ENCODE peak calls at places on chromosomes 11 and 22, in ten cellular contexts. M is stomach, W is A549, A is transverse colon, G is H1, I is tibial nerve, K is upper lobe of left lung, S is HepG2, O is K562, U is esophagus muscularis mucosa. J is an unnamed sample.

GRCh38 chr11:115576606-115577005 is 72.4 kb upstream of the CADM1 start:
- DNase-seq in S (no peak), U (no peak), K (no peak), M (no peak), I (no peak), W (no peak), G (no peak), A (no peak), O (no peak), J (no peak)

GRCh38 chr11:28090052-28090749 is 17.8 kb downstream of the KIF18A start:
- DNase-seq in G (no peak), W (no peak), K (no peak), O (no peak), S (no peak), M (no peak), A (no peak), I (no peak), U (no peak), J (no peak)

GRCh38 chr22:42433754-42434153 is 1.6 kb upstream of the NFAM1 start:
- DNase-seq in W (no peak), G (no peak), A (no peak), U (no peak), O (no peak), M (no peak), S (no peak), I (no peak), K (no peak), J (no peak)

GRCh38 chr22:26565181-26565580 is 24.8 kb downstream of the TPST2 start:
- DNase-seq in U (no peak), W (no peak), S (no peak), O (no peak), A (no peak), K (no peak), M (no peak), G (no peak), I (no peak), J (no peak)

GRCh38 chr11:131281316-131281715 is 89.1 kb upstream of the NTM start:
- DNase-seq in M (no peak), G (no peak), U (no peak), S (no peak), W (no peak), O (no peak), K (no peak), A (no peak), I (no peak), J (no peak)

GRCh38 chr11:93085097-93085496 is 112.7 kb downstream of the SLC36A4 start:
- DNase-seq in A (no peak), G (no peak), U (peak; percentile 4), I (no peak), W (no peak), O (no peak), K (no peak), M (no peak), S (no peak), J (no peak)

GRCh38 chr11:32437406-32438345 is 2.3 kb upstream of the WT1 start:
- DNase-seq in S (no peak), M (no peak), G (no peak), I (no peak), W (no peak), K (peak; percentile 31), A (no peak), O (no peak), U (no peak), J (peak; percentile 73)

GRCh38 chr11:102940714-102941588 is 14.6 kb downstream of the MMP13 start:
- DNase-seq in A (peak; percentile 45), W (peak; percentile 54), K (no peak), S (peak; percentile 56), M (peak; percentile 60), U (no peak), O (peak; percentile 44), G (peak; percentile 7), I (no peak), J (no peak)

GRCh38 chr11:69811431-69811830 is 7.8 kb downstream of the FGF3 start:
- DNase-seq in I (no peak), G (no peak), A (no peak), K (no peak), U (no peak), W (no peak), S (no peak), O (no peak), M (no peak), J (no peak)

GRCh38 chr11:117145393-117145761 is 1.3 kb downstream of the PAFAH1B2 start:
- DNase-seq in M (no peak), G (no peak), U (no peak), W (peak; percentile 58), I (no peak), K (no peak), O (peak; percentile 65), A (peak; percentile 18), S (peak; percentile 16), J (no peak)

GRCh38 chr11:112558691-112559090 is 298.0 kb upstream of the PLET1 start:
- DNase-seq in M (no peak), W (no peak), I (no peak), A (no peak), O (no peak), S (no peak), G (no peak), K (no peak), U (no peak), J (no peak)

GRCh38 chr11:46760429-46761128 is 41.6 kb downstream of the F2 start:
- DNase-seq in U (no peak), K (no peak), I (no peak), M (no peak), O (no peak), S (no peak), A (no peak), W (no peak), G (no peak), J (no peak)

DNA sequence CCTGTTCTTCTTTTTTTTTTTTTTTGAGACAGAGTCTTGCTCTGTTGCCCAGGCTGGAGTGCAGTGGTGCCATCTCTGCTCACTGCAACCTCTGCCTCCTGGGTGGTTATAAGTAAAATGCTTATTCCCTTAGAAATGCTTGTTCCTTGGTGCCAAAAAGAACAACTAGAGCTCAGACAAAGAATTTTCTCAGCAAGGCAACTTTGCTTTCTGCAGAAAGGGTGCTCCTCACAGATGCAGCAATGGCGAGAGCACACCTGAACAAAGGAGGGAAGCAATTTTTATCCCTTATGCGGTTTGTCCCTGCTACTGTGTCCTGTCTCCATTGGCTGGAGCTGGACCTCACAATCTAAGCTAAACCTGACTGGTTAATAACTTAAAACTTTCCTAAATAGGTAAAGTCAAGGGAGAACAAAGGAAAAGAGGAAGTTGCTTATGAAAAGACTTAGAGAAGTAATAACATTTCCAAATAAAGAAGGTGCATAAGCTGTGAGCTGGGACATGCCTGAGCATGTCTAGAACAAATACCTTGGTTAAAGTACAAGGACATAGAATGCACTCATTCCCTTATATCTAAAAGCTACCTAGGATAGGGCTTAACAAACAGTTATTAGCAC is 90.0 kb upstream of the PRR5 start:
- DNase-seq in M (no peak), S (no peak), A (no peak), W (no peak), U (no peak), G (no peak), K (no peak), I (no peak), O (no peak), J (no peak)
- H3K27ac ChIP-seq in M (no peak overlapping the region), S (no peak overlapping the region), A (no peak overlapping the region), W (no peak overlapping the region), U (no peak overlapping the region), G (no peak overlapping the region), K (no peak overlapping the region), I (no peak overlapping the region), O (no peak overlapping the region), J (no peak overlapping the region)

GRCh38 chr22:37209140-37209845 is 3.0 kb downstream of the SSTR3 start:
- DNase-seq in M (no peak), I (no peak), O (no peak), A (no peak), G (no peak), W (no peak), S (no peak), U (no peak), K (no peak), J (peak; percentile 20)

GRCh38 chr22:37212174-37212906 is at the start of gene SSTR3:
- DNase-seq in O (no peak), A (no peak), U (no peak), K (peak; percentile 75), M (no peak), I (no peak), S (no peak), G (no peak), W (no peak), J (peak; percentile 73)

GRCh38 chr22:37211853-37212173 is 464 bp downstream of the SSTR3 start:
- DNase-seq in S (no peak), U (no peak), O (no peak), A (no peak), W (no peak), M (no peak), G (no peak), I (no peak), K (no peak), J (peak; percentile 49)

GRCh38 chr22:37210041-37210803 is 2.1 kb downstream of the SSTR3 start:
- DNase-seq in G (no peak), I (no peak), W (no peak), S (no peak), U (no peak), M (no peak), K (no peak), O (no peak), A (no peak), J (peak; percentile 21)

GRCh38 chr22:37211075-37211852 is 1.0 kb downstream of the SSTR3 start:
- DNase-seq in S (no peak), O (no peak), M (no peak), G (no peak), K (no peak), W (no peak), U (no peak), I (no peak), A (no peak), J (peak; percentile 54)
- TF ChIP-seq EP300 in S (no peak), O (no peak), M (no peak), G (no peak), K (no peak), W (no peak), U (no peak), I (no peak), A (no peak), J (no peak)

DNA sequence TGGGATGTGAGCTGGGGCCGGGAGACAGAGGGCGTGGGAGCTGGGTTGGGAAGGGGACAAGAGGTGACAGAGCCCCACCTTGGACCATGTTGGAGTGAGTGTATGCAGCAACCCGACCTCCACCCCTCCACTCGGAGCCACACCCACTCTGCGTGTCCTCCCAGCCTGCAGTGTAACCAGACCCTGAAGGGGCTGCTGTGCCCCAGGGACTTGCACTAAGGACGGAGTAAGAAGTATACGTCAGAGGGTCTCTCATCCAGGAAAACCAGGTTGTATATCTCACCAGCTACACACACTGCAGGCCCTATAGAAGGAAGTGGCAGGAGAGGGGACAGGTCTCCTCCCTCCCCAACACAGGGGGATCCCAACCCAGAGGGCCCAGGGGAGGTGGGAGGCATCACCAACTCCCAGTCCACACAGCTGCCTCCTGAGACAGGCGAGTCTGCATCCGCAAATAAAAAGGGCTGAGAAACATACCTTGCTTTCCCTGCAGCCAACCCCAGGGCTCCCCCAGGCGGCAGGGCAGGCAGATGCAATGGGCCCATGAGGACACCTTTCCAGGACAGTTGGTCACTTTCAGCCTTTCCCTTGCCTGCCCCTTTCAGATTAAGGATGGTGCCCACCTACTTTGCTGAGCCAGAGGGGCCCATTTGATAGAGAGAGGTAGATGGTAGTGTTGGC is 180.2 kb downstream of the BRD1 start:
- DNase-seq in W (peak; percentile 31), G (no peak), K (no peak), I (no peak), S (no peak), M (no peak), O (peak; percentile 25), U (no peak), A (no peak), J (no peak)
- H3K9me3 ChIP-seq in W (no peaks in the 10 kb centered on the region), G (no peaks in the 10 kb centered on the region), K (no peaks in the 10 kb centered on the region), I (no peaks in the 10 kb centered on the region), S (no peaks in the 10 kb centered on the region), M (no peaks in the 10 kb centered on the region), O (no peaks in the 10 kb centered on the region), U (no peaks in the 10 kb centered on the region), A (no peaks in the 10 kb centered on the region), J (no peaks in the 10 kb centered on the region)

GRCh38 chr11:129856036-129856435 is 39.3 kb downstream of the NFRKB start:
- DNase-seq in K (no peak), W (no peak), S (no peak), A (no peak), M (no peak), U (no peak), G (no peak), I (no peak), O (no peak), J (no peak)
- H3K27ac ChIP-seq in K (no peak overlapping the region), W (no peak overlapping the region), S (no peak overlapping the region), A (no peak overlapping the region), M (no peak overlapping the region), U (no peak overlapping the region), G (no peak overlapping the region), I (no peak overlapping the region), O (no peak overlapping the region), J (no peak overlapping the region)

J was measured in ovary.